ENCODE peak calls at places on chromosome 4, in seven cellular contexts. K, D, I, M, A, U and Z are unnamed samples.

GRCh38 chr4:2930135-2930805 is 32.9 kb downstream of the NOP14 start:
- DNase-seq in D (no peak), U (no peak), M (no peak), A (no peak), I (peak; percentile 26), K (peak; percentile 20), Z (no peak)

GRCh38 chr4:80265571-80266266 is 745 bp upstream of the FGF5 start:
- DNase-seq in M (peak; percentile 77), D (peak; percentile 38), U (peak; percentile 84), K (no peak), I (no peak), A (no peak), Z (peak; percentile 53)

GRCh38 chr4:4595252-4595651 is 53.4 kb upstream of the STX18 start:
- DNase-seq in A (no peak), D (no peak), U (no peak), M (no peak), I (no peak), K (no peak), Z (no peak)

GRCh38 chr4:16230308-16230707 is 4.0 kb upstream of the TAPT1 start:
- DNase-seq in M (no peak), K (no peak), I (no peak), A (no peak), D (no peak), U (no peak), Z (no peak)

GRCh38 chr4:15457401-15458201 is 12.1 kb upstream of the CC2D2A start:
- DNase-seq in I (no peak), K (no peak), U (peak; percentile 64), D (peak; percentile 46), M (peak; percentile 80), A (no peak), Z (peak; percentile 84)

GRCh38 chr4:104719539-104720230 is 225.0 kb upstream of the CXXC4 start:
- DNase-seq in U (no peak), M (no peak), K (no peak), A (no peak), I (no peak), D (no peak), Z (no peak)

GRCh38 chr4:24781999-24782745 is 13.2 kb upstream of the SOD3 start:
- DNase-seq in U (no peak), M (no peak), A (no peak), D (no peak), I (no peak), K (no peak), Z (no peak)

GRCh38 chr4:38752393-38752961 is 30.3 kb downstream of the TLR10 start:
- DNase-seq in I (no peak), M (peak; percentile 32), U (no peak), D (peak; percentile 20), K (no peak), A (no peak), Z (peak; percentile 76)

GRCh38 chr4:113979157-113979972 is at the start of gene ARSJ:
- DNase-seq in U (peak; percentile 75), I (peak; percentile 47), A (peak; percentile 12), K (peak; percentile 32), M (peak; percentile 89), D (peak; percentile 76), Z (peak; percentile 79)

GRCh38 chr4:141121101-141121500 is 12.2 kb downstream of the RNF150 start:
- DNase-seq in M (no peak), K (no peak), D (no peak), U (no peak), A (no peak), I (no peak), Z (no peak)

GRCh38 chr4:186592961-186593586 is 37.7 kb upstream of the MTNR1A start:
- DNase-seq in K (no peak), A (no peak), I (no peak), M (no peak), D (no peak), U (no peak), Z (no peak)

GRCh38 chr4:74970577-74970976 is 37.7 kb downstream of the PARM1 start:
- DNase-seq in M (no peak), A (no peak), K (no peak), D (no peak), U (no peak), I (no peak), Z (no peak)

GRCh38 chr4:74975082-74975481 is 42.2 kb downstream of the PARM1 start:
- DNase-seq in D (no peak), A (no peak), I (no peak), M (no peak), K (no peak), U (no peak), Z (no peak)

GRCh38 chr4:74968456-74969164 is 35.7 kb downstream of the PARM1 start:
- DNase-seq in U (no peak), D (no peak), I (no peak), A (no peak), K (no peak), M (no peak), Z (no peak)

GRCh38 chr4:74967324-74967723 is 34.4 kb downstream of the PARM1 start:
- DNase-seq in A (no peak), D (no peak), K (no peak), U (peak; percentile 38), M (no peak), I (no peak), Z (no peak)

GRCh38 chr4:74969507-74970474 is 36.9 kb downstream of the PARM1 start:
- DNase-seq in U (no peak), A (no peak), D (peak; percentile 14), I (peak; percentile 33), K (peak; percentile 47), M (peak; percentile 1), Z (no peak)
- TF ChIP-seq CTCF in U (no peak), A (no peak), D (peak; percentile 31), I (peak; percentile 14), K (no peak), M (peak; percentile 10), Z (no peak)

DNA sequence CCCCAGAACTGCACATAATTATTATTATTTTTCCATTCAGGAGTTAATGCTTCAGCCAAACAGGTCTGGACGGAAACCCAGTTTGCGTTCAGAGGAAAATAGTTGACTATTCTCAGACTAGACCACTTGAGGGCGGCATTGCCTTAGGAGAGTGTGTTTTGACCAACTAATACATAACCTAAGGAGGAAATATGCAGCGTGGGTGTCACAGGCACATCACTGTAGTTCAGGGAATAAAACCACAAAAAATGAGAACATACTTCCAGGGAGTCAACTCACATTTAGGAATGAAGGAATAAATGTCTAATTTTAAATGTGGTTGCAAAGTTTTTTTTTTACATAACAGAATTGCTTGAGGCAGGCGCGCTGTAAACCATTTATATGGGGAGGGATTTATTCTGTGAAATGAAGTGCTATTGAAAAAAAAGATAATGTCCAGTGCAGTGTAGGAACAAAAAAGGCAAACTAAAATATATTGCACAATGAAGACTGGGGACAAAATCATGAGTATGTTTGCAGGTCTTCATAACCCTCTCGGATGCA is 93.3 kb downstream of the SYNPO2 start:
- DNase-seq in D (peak; percentile 78), A (peak; percentile 76), K (peak; percentile 58), M (peak; percentile 88), I (peak; percentile 71), U (peak; percentile 83), Z (peak; percentile 95)
- H3K4me3 ChIP-seq in D (no peak overlapping the region), A (no peak overlapping the region), K (no peak overlapping the region), M (no peak overlapping the region), I (no peak overlapping the region), U (no peak overlapping the region), Z (no peak overlapping the region)

GRCh38 chr4:170089274-170089742 is 448 bp downstream of the AADAT start:
- DNase-seq in I (peak; percentile 14), A (no peak), K (peak; percentile 17), U (peak; percentile 32), M (peak; percentile 48), D (peak; percentile 63), Z (peak; percentile 52)
- TF ChIP-seq CTCF in I (no peak), A (no peak), K (no peak), U (no peak), M (no peak), D (peak; percentile 21), Z (peak; percentile 7)

GRCh38 chr4:87219648-87220093 is 747 bp downstream of the KLHL8 start:
- DNase-seq in U (peak; percentile 45), M (peak; percentile 51), D (peak; percentile 63), A (peak; percentile 18), K (peak; percentile 52), I (peak; percentile 44), Z (peak; percentile 72)
- H3K4me3 ChIP-seq in U (peak overlapping the region; percentile 97), M (peak overlapping the region; percentile 97), D (peak overlapping the region; percentile 65), A (peak overlapping the region; percentile 68), K (peak overlapping the region; percentile 63), I (peak overlapping the region; percentile 77), Z (peak overlapping the region; percentile 98)